ENCODE peak calls at places on chromosomes 6 and 20, in four cellular contexts. H, S, A and E are unnamed samples.

GRCh38 chr6:14758421-14759043 is 487.3 kb upstream of the JARID2 start:
- DNase-seq in H (no peak), S (no peak), A (no peak), E (no peak)

GRCh38 chr6:32198866-32199265 is 6.4 kb upstream of the GPSM3 start:
- DNase-seq in H (no peak), S (no peak), A (no peak), E (no peak)

GRCh38 chr6:14004258-14004657 is 79.5 kb downstream of the RNF182 start:
- DNase-seq in H (no peak), S (no peak), A (no peak), E (no peak)

GRCh38 chr6:34386316-34387137 is 5.9 kb downstream of the NUDT3 start:
- DNase-seq in H (no peak), S (peak; percentile 78), A (no peak), E (no peak)

GRCh38 chr6:42745083-42745637 is 743 bp downstream of the TBCC start:
- DNase-seq in H (no peak), S (peak; percentile 27), A (peak; percentile 21), E (peak; percentile 48)

GRCh38 chr20:18666803-18667460 is 79.1 kb downstream of the DTD1 start:
- DNase-seq in H (no peak), S (no peak), A (no peak), E (no peak)

GRCh38 chr20:25274481-25274880 is 26.6 kb downstream of the PYGB start:
- DNase-seq in H (no peak), S (no peak), A (no peak), E (no peak)

GRCh38 chr6:99330159-99330558 is 19.3 kb downstream of the FAXC start:
- DNase-seq in H (peak; percentile 71), S (peak; percentile 52), A (peak; percentile 52), E (peak; percentile 68)

GRCh38 chr6:41560440-41561192 is 14.4 kb downstream of the FOXP4 start:
- DNase-seq in H (no peak), S (no peak), A (peak; percentile 79), E (no peak)

GRCh38 chr20:36277546-36277945 is 28.6 kb upstream of the DLGAP4 start:
- DNase-seq in H (no peak), S (no peak), A (no peak), E (no peak)

GRCh38 chr6:161436106-161436876 is 162.4 kb upstream of the AGPAT4 start:
- DNase-seq in H (no peak), S (no peak), A (no peak), E (no peak)

GRCh38 chr20:47256665-47257236 is 99.7 kb downstream of the ZMYND8 start:
- DNase-seq in H (no peak), S (no peak), A (no peak), E (no peak)

GRCh38 chr6:109687271-109687721 is 3.7 kb downstream of the AK9 start:
- DNase-seq in H (no peak), S (no peak), A (no peak), E (no peak)

GRCh38 chr6:25601797-25602679 is 50.0 kb upstream of the SCGN start:
- DNase-seq in H (no peak), S (peak; percentile 60), A (no peak), E (peak; percentile 35)

GRCh38 chr6:15477746-15478145 is 185.1 kb downstream of the DTNBP1 start:
- DNase-seq in H (no peak), S (no peak), A (no peak), E (no peak)

GRCh38 chr20:26209171-26209941 is 512.7 kb upstream of the ZNF337 start:
- DNase-seq in H (no peak), S (no peak), A (peak; percentile 37), E (no peak)

GRCh38 chr6:78605909-78606446 is 261.4 kb upstream of the IRAK1BP1 start:
- DNase-seq in H (no peak), S (no peak), A (no peak), E (no peak)

GRCh38 chr6:37674161-37674560 is 23.5 kb downstream of the MDGA1 start:
- DNase-seq in H (no peak), S (no peak), A (no peak), E (no peak)

GRCh38 chr6:132456700-132457143 is 55.4 kb upstream of the MOXD1 start:
- DNase-seq in H (peak; percentile 90), S (no peak), A (no peak), E (no peak)

GRCh38 chr20:36303020-36303595 is 3.0 kb upstream of the DLGAP4 start:
- DNase-seq in H (no peak), S (no peak), A (no peak), E (no peak)

GRCh38 chr6:44701038-44701636 is 313.6 kb downstream of the CDC5L start:
- DNase-seq in H (no peak), S (peak; percentile 78), A (no peak), E (no peak)

GRCh38 chr6:31579119-31579505 is 3.1 kb downstream of the LTB start:
- DNase-seq in H (no peak), S (no peak), A (no peak), E (no peak)

GRCh38 chr20:3819413-3820047 is 817 bp upstream of the AP5S1 start:
- DNase-seq in H (no peak), S (no peak), A (no peak), E (no peak)

GRCh38 chr6:14070457-14070856 is 47.1 kb upstream of the CD83 start:
- DNase-seq in H (no peak), S (no peak), A (no peak), E (no peak)

GRCh38 chr20:25864326-25864970 is 167.8 kb upstream of the ZNF337 start:
- DNase-seq in H (no peak), S (no peak), A (no peak), E (no peak)

GRCh38 chr6:109939654-109940053 is 38.5 kb upstream of the GPR6 start:
- DNase-seq in H (no peak), S (peak; percentile 9), A (no peak), E (no peak)

GRCh38 chr20:17771206-17772004 is 71.6 kb downstream of the BANF2 start:
- DNase-seq in H (no peak), S (peak; percentile 97), A (no peak), E (no peak)

GRCh38 chr6:136251394-136251793 is 1.3 kb upstream of the MTFR2 start:
- DNase-seq in H (no peak), S (no peak), A (no peak), E (peak; percentile 56)

GRCh38 chr6:154331750-154332149 is 24.9 kb downstream of the IPCEF1 start:
- DNase-seq in H (no peak), S (no peak), A (no peak), E (no peak)

GRCh38 chr6:5471637-5472430 is 210.5 kb downstream of the FARS2 start:
- DNase-seq in H (no peak), S (no peak), A (peak; percentile 61), E (no peak)

GRCh38 chr6:75266716-75267291 is 17.8 kb downstream of the TMEM30A start:
- DNase-seq in H (no peak), S (peak; percentile 42), A (no peak), E (peak; percentile 25)

GRCh38 chr6:22413681-22414305 is 117.0 kb upstream of the PRL start:
- DNase-seq in H (no peak), S (no peak), A (no peak), E (no peak)

GRCh38 chr20:10637563-10637962 is 36.2 kb downstream of the JAG1 start:
- DNase-seq in H (no peak), S (no peak), A (peak; percentile 61), E (no peak)

GRCh38 chr20:14536738-14537137 is 199.3 kb upstream of the FLRT3 start:
- DNase-seq in H (no peak), S (no peak), A (no peak), E (no peak)

GRCh38 chr20:8583209-8584106 is 451.4 kb downstream of the PLCB1 start:
- DNase-seq in H (no peak), S (peak; percentile 73), A (no peak), E (no peak)

GRCh38 chr6:40689181-40689580 is 102.0 kb upstream of the LRFN2 start:
- DNase-seq in H (no peak), S (no peak), A (no peak), E (no peak)

GRCh38 chr6:38497546-38497945 is 142.2 kb downstream of the BTBD9 start:
- DNase-seq in H (no peak), S (no peak), A (no peak), E (no peak)

GRCh38 chr20:29878281-29878741 is 1379.2 kb upstream of the DEFB115 start:
- DNase-seq in H (no peak), S (peak; percentile 54), A (no peak), E (peak; percentile 37)

GRCh38 chr6:145733770-145734169 is 1.6 kb downstream of the EPM2A start:
- DNase-seq in H (no peak), S (no peak), A (no peak), E (peak; percentile 24)

GRCh38 chr20:48725589-48725991 is 102.2 kb downstream of the PREX1 start:
- DNase-seq in H (no peak), S (no peak), A (no peak), E (peak; percentile 77)
- TF ChIP-seq TCF7 in H (no peak), S (no peak), A (no peak), E (no peak)

DNA sequence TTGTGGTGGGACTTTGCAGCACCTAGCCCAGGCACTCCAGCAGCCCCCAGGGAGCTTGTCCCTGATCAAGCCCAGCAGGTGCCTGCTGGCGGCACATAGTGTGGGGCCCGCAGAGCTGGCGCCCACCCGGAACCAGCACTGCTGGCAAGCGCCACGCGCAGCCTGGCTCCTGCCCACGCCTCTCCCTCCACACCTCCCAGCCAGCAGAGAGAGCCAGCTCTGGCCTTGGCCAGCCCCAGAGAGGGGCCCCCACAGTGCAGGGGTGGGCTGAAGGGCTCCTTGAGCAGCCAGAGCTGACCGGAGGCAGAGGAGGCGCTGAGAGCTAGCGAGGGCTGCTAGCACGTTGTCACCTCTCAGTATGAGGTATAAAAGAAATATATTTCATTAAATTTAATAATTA is 716.5 kb upstream of the MAP3K7 start:
- DNase-seq in H (no peak), S (no peak), A (no peak), E (no peak)
- TF ChIP-seq TCF7 in H (no peak), S (no peak), A (no peak), E (no peak)

GRCh38 chr20:59821201-59821600 is 112.2 kb downstream of the SYCP2 start:
- DNase-seq in H (no peak), S (no peak), A (no peak), E (no peak)
- TF ChIP-seq TCF7 in H (no peak), S (no peak), A (no peak), E (no peak)

GRCh38 chr6:29653452-29654038 is 3.3 kb upstream of the MOG start:
- DNase-seq in H (no peak), S (peak; percentile 69), A (no peak), E (peak; percentile 77)
- TF ChIP-seq TCF7 in H (no peak), S (no peak), A (no peak), E (no peak)

GRCh38 chr6:3902786-3903648 is 53.8 kb downstream of the FAM50B start:
- DNase-seq in H (no peak), S (no peak), A (no peak), E (no peak)

GRCh38 chr6:3905853-3906190 is 56.6 kb downstream of the FAM50B start:
- DNase-seq in H (no peak), S (peak; percentile 45), A (peak; percentile 41), E (no peak)

GRCh38 chr6:3900744-3901351 is 51.7 kb downstream of the FAM50B start:
- DNase-seq in H (no peak), S (peak; percentile 48), A (no peak), E (no peak)

GRCh38 chr6:3906191-3907019 is 57.2 kb downstream of the FAM50B start:
- DNase-seq in H (no peak), S (peak; percentile 94), A (no peak), E (no peak)

DNA sequence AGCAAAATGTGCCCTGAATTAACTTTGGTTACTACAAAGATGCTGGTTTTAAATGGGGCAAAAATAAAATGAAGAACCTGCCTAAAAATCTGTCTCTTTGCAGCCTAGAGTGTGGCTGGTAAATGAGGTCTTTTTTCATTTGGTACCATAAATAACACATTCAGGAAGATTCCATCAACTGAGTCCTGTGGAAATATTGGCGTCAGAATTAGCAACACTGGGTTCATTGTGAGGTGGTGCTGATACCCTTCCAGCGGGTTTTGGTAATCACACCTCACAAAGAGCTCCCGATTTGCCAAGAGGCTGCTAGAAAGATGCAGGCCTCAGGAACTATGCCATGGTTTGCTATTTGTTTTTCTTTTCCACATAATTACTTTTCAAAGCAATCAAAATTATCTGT is 55.3 kb downstream of the FAM50B start:
- DNase-seq in H (no peak), S (no peak), A (no peak), E (no peak)
- TF ChIP-seq TCF7 in H (no peak), S (no peak), A (no peak), E (no peak)